ENCODE peak calls at places on chromosomes 6 and 20, in eight cellular contexts. E is stimulated activated CD8-positive, alpha-beta memory T cell treated with anti-CD3 and anti-CD28 coated beads, Interleukin-7, amount 100 ng/mL, for 1 hour; Q is HEK293T; C is tibial artery; T is NCI-H1105; U is endothelial cell; M is DMS 273 treated with DMSO at 0.1 percent for 48 hours; O is B cell. B is an unnamed sample.

GRCh38 chr6:53238311-53238710 is 89.7 kb upstream of the GCM1 start:
- DNase-seq in E (no peak), Q (no peak), C (no peak), T (no peak), U (no peak), M (no peak), O (no peak), B (no peak)

GRCh38 chr20:5829241-5829809 is 79.1 kb downstream of the SHLD1 start:
- DNase-seq in E (no peak), Q (no peak), C (no peak), T (no peak), U (no peak), M (no peak), O (no peak), B (no peak)

GRCh38 chr20:13212750-13213149 is 8.3 kb upstream of the ISM1 start:
- DNase-seq in E (no peak), Q (no peak), C (no peak), T (no peak), U (no peak), M (no peak), O (no peak), B (no peak)

GRCh38 chr20:31695849-31696804 is 26.5 kb downstream of the BCL2L1 start:
- DNase-seq in E (no peak), Q (no peak), C (no peak), T (no peak), U (no peak), M (no peak), O (no peak), B (no peak)

GRCh38 chr20:35192071-35192872 is 20.4 kb downstream of the PROCR start:
- DNase-seq in E (no peak), Q (no peak), C (no peak), T (no peak), U (no peak), M (peak; percentile 35), O (no peak), B (no peak)

GRCh38 chr6:139205843-139206242 is 71.0 kb downstream of the HECA start:
- DNase-seq in E (no peak), Q (no peak), C (no peak), T (no peak), U (no peak), M (no peak), O (no peak), B (no peak)

GRCh38 chr6:3627501-3627900 is 124.0 kb downstream of the PXDC1 start:
- DNase-seq in E (no peak), Q (no peak), C (no peak), T (peak; percentile 69), U (no peak), M (no peak), O (no peak), B (no peak)

GRCh38 chr6:37488464-37488863 is 11.2 kb downstream of the CCDC167 start:
- DNase-seq in E (no peak), Q (no peak), C (no peak), T (no peak), U (no peak), M (no peak), O (no peak), B (no peak)

GRCh38 chr6:33673847-33674246 is 37.7 kb downstream of the UQCC2 start:
- DNase-seq in E (no peak), Q (no peak), C (no peak), T (no peak), U (no peak), M (no peak), O (no peak), B (no peak)

GRCh38 chr20:3311623-3312022 is 72.6 kb upstream of the SLC4A11 start:
- DNase-seq in E (no peak), Q (no peak), C (no peak), T (no peak), U (no peak), M (no peak), O (no peak), B (no peak)

GRCh38 chr20:19817017-19817416 is 59.0 kb downstream of the RIN2 start:
- DNase-seq in E (no peak), Q (no peak), C (no peak), T (no peak), U (no peak), M (no peak), O (no peak), B (no peak)

GRCh38 chr6:2478200-2478599 is 232.8 kb upstream of the GMDS start:
- DNase-seq in E (no peak), Q (no peak), C (no peak), T (no peak), U (no peak), M (no peak), O (no peak), B (no peak)

GRCh38 chr6:157305676-157306653 is 17.4 kb downstream of the TMEM242 start:
- DNase-seq in E (no peak), Q (no peak), C (no peak), T (no peak), U (no peak), M (no peak), O (no peak), B (no peak)

GRCh38 chr6:45956663-45957062 is 59.0 kb downstream of the CLIC5 start:
- DNase-seq in E (no peak), Q (no peak), C (no peak), T (no peak), U (no peak), M (no peak), O (no peak), B (no peak)

GRCh38 chr6:36320475-36320874 is 16.2 kb downstream of the BNIP5 start:
- DNase-seq in E (no peak), Q (no peak), C (no peak), T (no peak), U (no peak), M (no peak), O (no peak), B (no peak)

GRCh38 chr6:70709826-70710225 is 42.1 kb downstream of the SMAP1 start:
- DNase-seq in E (no peak), Q (no peak), C (no peak), T (no peak), U (no peak), M (no peak), O (no peak), B (no peak)

GRCh38 chr6:135812085-135812526 is 39.4 kb upstream of the PDE7B start:
- DNase-seq in E (no peak), Q (no peak), C (peak; percentile 72), T (no peak), U (no peak), M (no peak), O (no peak), B (no peak)